ENCODE peak calls at places on chromosomes 13 and 19, in four cellular contexts. M, Z, Q and G are unnamed samples. For H3K4me1, the result is how much of the 10 kb centered on the place peaks cover.

GRCh38 chr13:79457948-79458347 is 23.0 kb upstream of the NDFIP2 start:
- DNase-seq in Q (no peak), Z (no peak), M (no peak), G (no peak)

GRCh38 chr13:71864981-71865857 is 1.8 kb downstream of the DACH1 start:
- DNase-seq in Q (no peak), Z (no peak), M (no peak), G (no peak)

GRCh38 chr19:44260343-44260681 is 626 bp downstream of the ZNF233 start:
- DNase-seq in M (no peak), Z (no peak), Q (no peak), G (no peak)

GRCh38 chr13:76286178-76286577 is 600.0 kb downstream of the KCTD12 start:
- DNase-seq in Z (no peak), M (no peak), Q (no peak), G (no peak)

GRCh38 chr19:58562126-58563033 is 4.0 kb upstream of the UBE2M start:
- DNase-seq in Q (no peak), M (no peak), Z (peak), G (no peak)

GRCh38 chr19:35404879-35405622 is 34.2 kb downstream of the GPR42 start:
- DNase-seq in Q (peak), M (peak), Z (peak), G (no peak)

GRCh38 chr19:48635966-48636858 is 967 bp downstream of the DBP start:
- DNase-seq in Q (no peak), M (no peak), Z (no peak), G (no peak)

GRCh38 chr13:72180253-72180952 is 313.4 kb upstream of the DACH1 start:
- DNase-seq in M (no peak), Q (no peak), Z (no peak), G (no peak)

GRCh38 chr13:98479496-98480003 is 97.4 kb downstream of the STK24 start:
- DNase-seq in Z (no peak), M (no peak), Q (no peak), G (no peak)

GRCh38 chr19:13060233-13060963 is 42.3 kb downstream of the LYL1 start:
- DNase-seq in M (no peak), Q (no peak), Z (no peak), G (no peak)

GRCh38 chr13:113852536-113853517 is 11.0 kb downstream of the GAS6 start:
- DNase-seq in Q (peak), M (no peak), Z (no peak), G (no peak)

DNA sequence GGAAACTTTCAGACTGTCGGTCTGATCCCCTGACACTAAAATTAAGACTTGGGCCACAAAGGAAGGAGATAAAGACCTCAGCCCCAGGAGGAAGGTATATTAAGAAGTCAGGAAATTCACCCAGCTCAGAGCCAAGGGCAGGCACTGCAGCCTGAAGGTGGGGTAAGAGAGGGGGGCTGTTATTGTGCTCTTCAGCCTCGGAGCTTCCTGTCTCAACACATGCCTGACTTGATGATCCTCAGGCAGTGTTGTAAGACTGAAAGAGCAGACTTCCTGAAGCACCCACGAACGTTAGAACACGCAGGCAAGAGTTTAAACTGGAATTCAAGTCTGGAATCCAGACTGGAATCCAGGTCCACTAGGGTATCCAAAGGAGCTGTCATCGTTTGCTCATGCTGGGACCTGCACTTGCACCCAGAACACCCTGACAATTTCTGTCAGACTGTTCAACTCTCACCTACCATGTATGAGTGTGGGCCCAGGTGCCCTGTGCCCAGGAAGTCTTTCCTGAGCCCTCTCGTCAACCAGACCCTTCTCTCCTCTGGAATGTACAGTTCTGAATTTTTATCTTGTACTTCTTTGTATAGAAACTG is 10.7 kb upstream of the FLT1 start:
- DNase-seq in Q (no peak), Z (no peak), M (no peak), G (no peak)
- TF ChIP-seq CTCF in Q (no peak), Z (no peak), M (no peak), G (no peak)

GRCh38 chr19:38303517-38304351 is at the start of gene C19orf33:
- DNase-seq in M (no peak), Q (peak), Z (peak), G (no peak)
- TF ChIP-seq POLR2AphosphoS5 in M (no peak), Q (no peak), Z (peak), G (peak)

GRCh38 chr19:1657632-1658445 is 5.4 kb upstream of the TCF3 start:
- DNase-seq in Q (peak), Z (peak), M (no peak), G (no peak)
- H3K4me1 ChIP-seq in Q (under half), Z (under half), M (under half), G (under half)

GRCh38 chr19:3851254-3852176 is 17.3 kb downstream of the ZFR2 start:
- DNase-seq in M (no peak), Z (no peak), Q (no peak), G (no peak)

GRCh38 chr19:3855321-3855720 is 13.5 kb downstream of the ZFR2 start:
- DNase-seq in Q (no peak), Z (peak), M (no peak), G (no peak)

GRCh38 chr19:3852177-3852511 is 16.7 kb downstream of the ZFR2 start:
- DNase-seq in Z (no peak), M (no peak), Q (no peak), G (no peak)

GRCh38 chr19:3850320-3850972 is 18.4 kb downstream of the ZFR2 start:
- DNase-seq in M (no peak), Z (no peak), Q (no peak), G (no peak)

DNA sequence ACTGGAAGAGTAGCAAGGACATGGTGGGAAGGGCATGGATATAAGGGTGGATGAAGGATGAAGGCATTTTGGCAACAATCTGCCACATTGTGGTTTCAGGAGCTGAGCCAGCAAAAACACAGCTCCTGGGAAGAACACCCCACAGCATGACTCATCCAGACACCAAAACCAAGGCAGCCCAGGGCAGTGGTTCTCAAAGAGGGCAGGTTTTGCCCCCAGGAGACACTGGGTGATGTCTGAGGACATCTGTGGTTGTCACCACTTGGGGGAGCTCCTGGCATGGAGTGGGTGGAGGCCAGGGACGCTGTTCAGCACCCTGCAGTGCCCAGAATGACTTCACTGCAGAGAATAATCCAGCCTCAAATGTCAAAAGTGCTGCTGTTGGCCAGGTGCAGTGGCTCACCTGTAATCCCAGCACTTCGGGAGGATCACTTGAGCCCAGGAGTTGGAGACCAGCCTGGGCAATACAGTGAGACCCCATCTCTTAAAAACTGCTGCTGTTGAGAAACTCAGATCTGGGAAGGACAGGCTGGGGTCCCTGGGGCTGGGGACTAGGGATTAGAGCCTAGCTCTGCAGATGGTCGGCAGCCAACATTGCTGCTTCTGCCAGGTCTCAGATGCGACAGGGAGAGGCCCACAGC is 16.1 kb downstream of the ZFR2 start:
- DNase-seq in Z (peak), M (no peak), Q (no peak), G (no peak)
- TF ChIP-seq CTCF in Z (no peak), M (no peak), Q (no peak), G (no peak)